ENCODE peak calls at places on chromosomes 11 and 22, in seven cellular contexts. One of them, this sample, is unnamed.

GRCh38 chr11:38297670-38298069 is 1699.6 kb upstream of the RAG2 start:
- DNase-seq in posterior vena cava: no peak
- DNase-seq in effector CD4-positive, alpha-beta T cell: no peak
- DNase-seq in T-helper 1 cell: no peak
- DNase-seq in H9: no peak
- DNase-seq in DMS53: no peak
- DNase-seq in cardiac fibroblast: no peak
- DNase-seq in this sample: no peak

GRCh38 chr11:129738242-129738641 is 77.4 kb upstream of the TMEM45B start:
- DNase-seq in posterior vena cava: no peak
- DNase-seq in effector CD4-positive, alpha-beta T cell: no peak
- DNase-seq in T-helper 1 cell: no peak
- DNase-seq in H9: no peak
- DNase-seq in DMS53: no peak
- DNase-seq in cardiac fibroblast: no peak
- DNase-seq in this sample: no peak

GRCh38 chr22:36528336-36528735 is 630 bp downstream of the EIF3D start:
- DNase-seq in posterior vena cava: no peak
- DNase-seq in effector CD4-positive, alpha-beta T cell: no peak
- DNase-seq in T-helper 1 cell: no peak
- DNase-seq in H9: no peak
- DNase-seq in DMS53: peak; percentile 39
- DNase-seq in cardiac fibroblast: no peak
- DNase-seq in this sample: no peak

GRCh38 chr22:45882881-45883810 is 93.8 kb downstream of the WNT7B start:
- DNase-seq in posterior vena cava: peak; percentile 68
- DNase-seq in effector CD4-positive, alpha-beta T cell: no peak
- DNase-seq in T-helper 1 cell: no peak
- DNase-seq in H9: peak; percentile 20
- DNase-seq in DMS53: no peak
- DNase-seq in cardiac fibroblast: no peak
- DNase-seq in this sample: no peak

GRCh38 chr11:123145220-123145619 is 49.8 kb downstream of the CLMP start:
- DNase-seq in posterior vena cava: no peak
- DNase-seq in effector CD4-positive, alpha-beta T cell: no peak
- DNase-seq in T-helper 1 cell: no peak
- DNase-seq in H9: no peak
- DNase-seq in DMS53: peak; percentile 95
- DNase-seq in cardiac fibroblast: peak; percentile 94
- DNase-seq in this sample: peak; percentile 39

GRCh38 chr22:19114984-19115552 is 7.1 kb downstream of the DGCR2 start:
- DNase-seq in posterior vena cava: peak; percentile 63
- DNase-seq in effector CD4-positive, alpha-beta T cell: no peak
- DNase-seq in T-helper 1 cell: no peak
- DNase-seq in H9: no peak
- DNase-seq in DMS53: no peak
- DNase-seq in cardiac fibroblast: no peak
- DNase-seq in this sample: no peak

GRCh38 chr11:37422511-37422910 is 824.5 kb upstream of the RAG2 start:
- DNase-seq in posterior vena cava: no peak
- DNase-seq in effector CD4-positive, alpha-beta T cell: no peak
- DNase-seq in T-helper 1 cell: no peak
- DNase-seq in H9: no peak
- DNase-seq in DMS53: no peak
- DNase-seq in cardiac fibroblast: no peak
- DNase-seq in this sample: no peak

GRCh38 chr22:38267086-38267485 is 5.7 kb downstream of the TMEM184B start:
- DNase-seq in posterior vena cava: no peak
- DNase-seq in effector CD4-positive, alpha-beta T cell: peak; percentile 48
- DNase-seq in T-helper 1 cell: peak; percentile 79
- DNase-seq in H9: peak; percentile 20
- DNase-seq in DMS53: no peak
- DNase-seq in cardiac fibroblast: peak; percentile 73
- DNase-seq in this sample: no peak

GRCh38 chr11:3081386-3081751 is 24.1 kb upstream of the CARS1 start:
- DNase-seq in posterior vena cava: no peak
- DNase-seq in effector CD4-positive, alpha-beta T cell: no peak
- DNase-seq in T-helper 1 cell: no peak
- DNase-seq in H9: no peak
- DNase-seq in DMS53: no peak
- DNase-seq in cardiac fibroblast: no peak
- DNase-seq in this sample: no peak

GRCh38 chr22:28148816-28149465 is 229.9 kb upstream of the PITPNB start:
- DNase-seq in posterior vena cava: no peak
- DNase-seq in effector CD4-positive, alpha-beta T cell: no peak
- DNase-seq in T-helper 1 cell: no peak
- DNase-seq in H9: no peak
- DNase-seq in DMS53: no peak
- DNase-seq in cardiac fibroblast: no peak
- DNase-seq in this sample: no peak

GRCh38 chr11:44955019-44955738 is 4.5 kb upstream of the TP53I11 start:
- DNase-seq in posterior vena cava: peak; percentile 90
- DNase-seq in effector CD4-positive, alpha-beta T cell: no peak
- DNase-seq in T-helper 1 cell: no peak
- DNase-seq in H9: no peak
- DNase-seq in DMS53: peak; percentile 89
- DNase-seq in cardiac fibroblast: peak; percentile 94
- DNase-seq in this sample: peak; percentile 77

GRCh38 chr11:75582935-75583709 is 21.1 kb downstream of the SERPINH1 start:
- DNase-seq in posterior vena cava: peak; percentile 91
- DNase-seq in effector CD4-positive, alpha-beta T cell: peak; percentile 16
- DNase-seq in T-helper 1 cell: peak; percentile 70
- DNase-seq in H9: peak; percentile 80
- DNase-seq in DMS53: peak; percentile 96
- DNase-seq in cardiac fibroblast: peak; percentile 73
- DNase-seq in this sample: peak; percentile 30

GRCh38 chr11:40716344-40717178 is 742.9 kb downstream of the LRRC4C start:
- DNase-seq in posterior vena cava: no peak
- DNase-seq in effector CD4-positive, alpha-beta T cell: no peak
- DNase-seq in T-helper 1 cell: no peak
- DNase-seq in H9: peak; percentile 28
- DNase-seq in DMS53: no peak
- DNase-seq in cardiac fibroblast: no peak
- DNase-seq in this sample: no peak

GRCh38 chr11:9596926-9597325 is 23.5 kb downstream of the WEE1 start:
- DNase-seq in posterior vena cava: no peak
- DNase-seq in effector CD4-positive, alpha-beta T cell: no peak
- DNase-seq in T-helper 1 cell: no peak
- DNase-seq in H9: no peak
- DNase-seq in DMS53: no peak
- DNase-seq in cardiac fibroblast: no peak
- DNase-seq in this sample: no peak

GRCh38 chr11:64803846-64804345 is 882 bp upstream of the MAP4K2 start:
- DNase-seq in posterior vena cava: no peak
- DNase-seq in effector CD4-positive, alpha-beta T cell: no peak
- DNase-seq in T-helper 1 cell: no peak
- DNase-seq in H9: peak; percentile 77
- DNase-seq in DMS53: peak; percentile 77
- DNase-seq in cardiac fibroblast: no peak
- DNase-seq in this sample: no peak

GRCh38 chr11:94768602-94769511 is 701 bp downstream of the AMOTL1 start:
- DNase-seq in posterior vena cava: peak; percentile 86
- DNase-seq in effector CD4-positive, alpha-beta T cell: no peak
- DNase-seq in T-helper 1 cell: no peak
- DNase-seq in H9: peak; percentile 39
- DNase-seq in DMS53: peak; percentile 79
- DNase-seq in cardiac fibroblast: peak; percentile 46
- DNase-seq in this sample: no peak

GRCh38 chr11:11218287-11218986 is 134.6 kb downstream of the CSNK2A3 start:
- DNase-seq in posterior vena cava: no peak
- DNase-seq in effector CD4-positive, alpha-beta T cell: no peak
- DNase-seq in T-helper 1 cell: no peak
- DNase-seq in H9: no peak
- DNase-seq in DMS53: peak; percentile 65
- DNase-seq in cardiac fibroblast: no peak
- DNase-seq in this sample: no peak

GRCh38 chr11:61826930-61827572 is 1.0 kb upstream of the FADS2 start:
- DNase-seq in posterior vena cava: peak; percentile 86
- DNase-seq in effector CD4-positive, alpha-beta T cell: no peak
- DNase-seq in T-helper 1 cell: no peak
- DNase-seq in H9: no peak
- DNase-seq in DMS53: peak; percentile 42
- DNase-seq in cardiac fibroblast: no peak
- DNase-seq in this sample: no peak

GRCh38 chr11:47328449-47329390 is 23.8 kb downstream of the MYBPC3 start:
- DNase-seq in posterior vena cava: peak; percentile 57
- DNase-seq in effector CD4-positive, alpha-beta T cell: no peak
- DNase-seq in T-helper 1 cell: no peak
- DNase-seq in H9: no peak
- DNase-seq in DMS53: no peak
- DNase-seq in cardiac fibroblast: no peak
- DNase-seq in this sample: no peak

GRCh38 chr22:49119551-49119952 is 708.1 kb downstream of the BRD1 start:
- DNase-seq in posterior vena cava: no peak
- DNase-seq in effector CD4-positive, alpha-beta T cell: no peak
- DNase-seq in T-helper 1 cell: no peak
- DNase-seq in H9: peak; percentile 48
- DNase-seq in DMS53: no peak
- DNase-seq in cardiac fibroblast: no peak
- DNase-seq in this sample: no peak

GRCh38 chr11:123020968-123021367 is 39.3 kb upstream of the BSX start:
- DNase-seq in posterior vena cava: no peak
- DNase-seq in effector CD4-positive, alpha-beta T cell: no peak
- DNase-seq in T-helper 1 cell: peak; percentile 41
- DNase-seq in H9: peak; percentile 70
- DNase-seq in DMS53: peak; percentile 78
- DNase-seq in cardiac fibroblast: peak; percentile 71
- DNase-seq in this sample: peak; percentile 59

GRCh38 chr11:11211888-11212287 is 141.2 kb downstream of the CSNK2A3 start:
- DNase-seq in posterior vena cava: no peak
- DNase-seq in effector CD4-positive, alpha-beta T cell: no peak
- DNase-seq in T-helper 1 cell: no peak
- DNase-seq in H9: no peak
- DNase-seq in DMS53: no peak
- DNase-seq in cardiac fibroblast: no peak
- DNase-seq in this sample: no peak

GRCh38 chr11:20010106-20010860 is 150.0 kb downstream of the DBX1 start:
- DNase-seq in posterior vena cava: no peak
- DNase-seq in effector CD4-positive, alpha-beta T cell: no peak
- DNase-seq in T-helper 1 cell: no peak
- DNase-seq in H9: no peak
- DNase-seq in DMS53: peak; percentile 18
- DNase-seq in cardiac fibroblast: no peak
- DNase-seq in this sample: no peak

GRCh38 chr11:65492637-65493366 is 6.0 kb upstream of the MALAT1 start:
- DNase-seq in posterior vena cava: peak; percentile 95
- DNase-seq in effector CD4-positive, alpha-beta T cell: no peak
- DNase-seq in T-helper 1 cell: no peak
- DNase-seq in H9: no peak
- DNase-seq in DMS53: peak; percentile 73
- DNase-seq in cardiac fibroblast: peak; percentile 95
- DNase-seq in this sample: peak; percentile 87

GRCh38 chr11:115333106-115333505 is 171.1 kb downstream of the CADM1 start:
- DNase-seq in posterior vena cava: no peak
- DNase-seq in effector CD4-positive, alpha-beta T cell: no peak
- DNase-seq in T-helper 1 cell: peak; percentile 4
- DNase-seq in H9: no peak
- DNase-seq in DMS53: peak; percentile 93
- DNase-seq in cardiac fibroblast: no peak
- DNase-seq in this sample: no peak

GRCh38 chr11:1391165-1392010 is 1.7 kb downstream of the BRSK2 start:
- DNase-seq in posterior vena cava: no peak
- DNase-seq in effector CD4-positive, alpha-beta T cell: no peak
- DNase-seq in T-helper 1 cell: no peak
- DNase-seq in H9: peak; percentile 45
- DNase-seq in DMS53: no peak
- DNase-seq in cardiac fibroblast: no peak
- DNase-seq in this sample: no peak